ENCODE peak calls at places on chromosomes 5 and 9, in seven cellular contexts. B, S, L, V, R, Q and O are unnamed samples.
A peak's percentile ranks its signal among the peaks of the same experiment; 100 is the strongest.

GRCh38 chr9:73210886-73211285 is 59.2 kb downstream of the ANXA1 start:
- DNase-seq in L (no peak), Q (no peak), R (no peak), S (no peak), B (no peak), V (no peak), O (no peak)

GRCh38 chr5:108003178-108003577 is 332.4 kb upstream of the EFNA5 start:
- DNase-seq in S (no peak), L (no peak), B (no peak), R (no peak), Q (no peak), V (no peak), O (no peak)

GRCh38 chr9:111037744-111038335 is 430 bp downstream of the LPAR1 start:
- DNase-seq in Q (no peak), S (peak; percentile 76), V (no peak), L (no peak), R (peak; percentile 76), B (peak; percentile 25), O (peak; percentile 64)

GRCh38 chr5:96854067-96854466 is 22.2 kb upstream of the ERAP2 start:
- DNase-seq in Q (no peak), B (no peak), L (no peak), R (no peak), S (no peak), V (no peak), O (no peak)

GRCh38 chr5:137724251-137724650 is 11.6 kb downstream of the KLHL3 start:
- DNase-seq in S (no peak), L (no peak), V (no peak), Q (no peak), R (no peak), B (no peak), O (no peak)

GRCh38 chr9:86983260-86984255 is 36.3 kb upstream of the GAS1 start:
- DNase-seq in Q (peak; percentile 89), L (no peak), V (no peak), B (no peak), R (no peak), S (no peak), O (no peak)

GRCh38 chr5:65081071-65081470 is 312.3 kb downstream of the CWC27 start:
- DNase-seq in Q (no peak), L (no peak), S (no peak), V (no peak), R (no peak), B (no peak), O (no peak)

GRCh38 chr9:14690986-14691730 is 2.1 kb downstream of the ZDHHC21 start:
- DNase-seq in L (no peak), B (no peak), Q (no peak), V (no peak), R (no peak), S (no peak), O (no peak)

DNA sequence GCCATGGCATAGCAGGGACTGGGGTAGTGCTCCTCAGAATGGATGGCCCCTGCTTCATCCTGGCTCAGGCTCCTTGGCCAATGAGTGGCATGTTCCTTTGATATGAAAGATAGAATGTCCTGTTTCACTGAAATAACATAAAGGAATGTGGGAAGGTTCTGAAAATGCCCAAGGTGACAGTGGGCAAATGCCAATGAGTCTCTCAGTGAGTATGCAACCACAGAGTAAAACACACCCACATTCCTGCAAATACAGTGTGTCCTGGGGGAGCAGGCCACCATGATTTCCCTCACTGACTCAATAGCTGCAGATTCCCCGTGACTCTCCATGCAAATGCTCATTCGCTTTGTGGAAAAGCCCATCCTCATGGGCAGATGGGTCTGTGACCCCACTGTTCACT is 36.4 kb downstream of the ZNF366 start:
- DNase-seq in S (no peak), L (no peak), Q (peak; percentile 52), R (no peak), B (no peak), V (no peak), O (no peak)
- H3K27ac ChIP-seq in S (no peak overlapping the region), L (no peak overlapping the region), Q (peak overlapping the region; percentile 43), R (no peak overlapping the region), B (no peak overlapping the region), V (no peak overlapping the region), O (no peak overlapping the region)

GRCh38 chr5:86679529-86679928 is 61.8 kb downstream of the COX7C start:
- DNase-seq in L (no peak), Q (peak; percentile 49), R (no peak), S (peak; percentile 67), V (no peak), B (peak; percentile 48), O (no peak)

GRCh38 chr5:86684222-86684621 is 66.5 kb downstream of the COX7C start:
- DNase-seq in B (no peak), V (no peak), Q (peak; percentile 1), R (no peak), S (no peak), L (no peak), O (no peak)

GRCh38 chr5:86675311-86675710 is 57.6 kb downstream of the COX7C start:
- DNase-seq in V (no peak), B (no peak), Q (no peak), L (no peak), R (no peak), S (no peak), O (no peak)

DNA sequence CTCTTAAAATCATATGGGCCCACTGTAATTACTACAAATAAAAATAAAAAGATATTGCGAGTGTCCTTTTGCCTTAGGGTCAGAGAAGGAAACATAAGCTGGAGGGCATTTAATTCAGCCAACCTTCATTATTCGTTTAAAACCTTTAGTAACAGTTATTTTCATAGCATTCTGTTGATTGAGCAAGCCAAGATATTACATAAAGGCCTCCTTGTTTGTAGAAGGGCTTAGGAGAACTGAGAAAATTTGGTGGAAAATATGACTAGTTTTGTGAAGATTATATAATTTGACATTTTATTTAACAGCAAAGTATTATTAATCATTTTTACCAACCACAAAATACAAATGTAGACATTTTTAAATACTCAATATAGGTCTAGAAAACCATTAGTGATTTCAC is 62.2 kb downstream of the COX7C start:
- DNase-seq in R (no peak), B (no peak), Q (no peak), S (no peak), V (no peak), L (no peak), O (no peak)
- H3K27ac ChIP-seq in R (no peak overlapping the region), B (peak overlapping the region; percentile 57), Q (no peak overlapping the region), S (peak overlapping the region; percentile 42), V (peak overlapping the region; percentile 80), L (no peak overlapping the region), O (no peak overlapping the region)

GRCh38 chr5:4581289-4581688 is 558.8 kb upstream of the ADAMTS16 start:
- DNase-seq in V (no peak), Q (no peak), B (no peak), S (no peak), R (no peak), L (no peak), O (no peak)

GRCh38 chr5:4580772-4581171 is 559.4 kb upstream of the ADAMTS16 start:
- DNase-seq in B (no peak), V (no peak), R (no peak), L (no peak), S (no peak), Q (no peak), O (no peak)

GRCh38 chr5:4576161-4576748 is 563.9 kb upstream of the ADAMTS16 start:
- DNase-seq in L (no peak), S (no peak), R (no peak), Q (no peak), V (no peak), B (no peak), O (no peak)

GRCh38 chr5:4575608-4576007 is 564.5 kb upstream of the ADAMTS16 start:
- DNase-seq in Q (no peak), S (no peak), L (no peak), R (no peak), V (no peak), B (no peak), O (no peak)

DNA sequence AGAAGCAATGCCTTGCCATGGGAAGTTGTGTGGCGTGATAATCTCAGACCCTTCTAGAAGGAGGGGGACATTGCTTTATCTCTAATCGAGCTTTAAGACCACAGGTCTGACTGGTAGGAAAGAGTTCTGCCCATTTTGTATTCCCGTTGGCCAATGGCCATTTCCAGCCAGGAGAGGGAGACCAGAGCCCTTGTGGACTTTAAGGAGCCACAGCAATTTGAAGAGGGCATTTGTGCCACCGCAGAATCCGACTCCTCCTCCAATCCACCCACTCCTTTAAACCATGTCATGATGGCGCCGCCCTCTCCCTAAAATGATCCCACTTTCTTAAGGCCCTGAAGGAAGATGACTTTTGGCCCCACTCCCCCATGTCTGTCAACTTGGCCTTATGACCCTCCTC is 560.5 kb upstream of the ADAMTS16 start:
- DNase-seq in B (no peak), V (no peak), R (no peak), S (no peak), L (no peak), Q (no peak), O (no peak)
- H3K27ac ChIP-seq in B (no peak overlapping the region), V (no peak overlapping the region), R (no peak overlapping the region), S (no peak overlapping the region), L (no peak overlapping the region), Q (no peak overlapping the region), O (no peak overlapping the region)

GRCh38 chr9:123354806-123355508 is 1.0 kb upstream of the CRB2 start:
- DNase-seq in B (no peak), L (no peak), R (no peak), V (no peak), Q (no peak), S (no peak), O (no peak)
- H3K27ac ChIP-seq in B (no peak overlapping the region), L (no peak overlapping the region), R (no peak overlapping the region), V (no peak overlapping the region), Q (no peak overlapping the region), S (no peak overlapping the region), O (no peak overlapping the region)